ENCODE peak calls at places on chromosomes 7 and 10, in seven cellular contexts. S, A, Q, U, V, I and L are unnamed samples.
A peak's percentile ranks its signal among the peaks of the same experiment; 100 is the strongest.

GRCh38 chr10:93458821-93459257 is 23.3 kb downstream of the MYOF start:
- DNase-seq in Q (peak; percentile 100), S (peak; percentile 100), A (peak; percentile 59), U (peak; percentile 100), V (no peak), I (peak; percentile 99), L (peak; percentile 96)

GRCh38 chr10:87094373-87095240 is at the start of the genes GLUD1 and SHLD2:
- DNase-seq in I (peak; percentile 90), Q (peak; percentile 86), V (peak; percentile 96), U (peak; percentile 68), S (peak; percentile 52), A (peak; percentile 85), L (peak; percentile 94)

GRCh38 chr10:129968937-129969527 is 5.0 kb upstream of the EBF3 start:
- DNase-seq in S (no peak), Q (peak; percentile 52), U (no peak), I (peak; percentile 75), V (peak; percentile 80), A (no peak), L (peak; percentile 74)

GRCh38 chr7:158394936-158395335 is 192.7 kb downstream of the PTPRN2 start:
- DNase-seq in S (no peak), A (no peak), I (no peak), V (no peak), U (no peak), Q (no peak), L (no peak)

GRCh38 chr7:153682628-153683027 is 369.6 kb upstream of the DPP6 start:
- DNase-seq in V (no peak), Q (no peak), I (no peak), S (no peak), U (no peak), A (no peak), L (no peak)

GRCh38 chr10:52566471-52567246 is 205.9 kb downstream of the MBL2 start:
- DNase-seq in Q (peak; percentile 68), A (no peak), I (peak; percentile 81), S (peak; percentile 23), U (peak; percentile 22), V (no peak), L (no peak)

GRCh38 chr10:62584726-62585125 is 210.6 kb downstream of the ZNF365 start:
- DNase-seq in I (no peak), V (no peak), Q (peak; percentile 55), A (no peak), U (no peak), S (no peak), L (no peak)

GRCh38 chr7:37448637-37449331 is at the start of gene ELMO1:
- DNase-seq in I (peak; percentile 44), S (no peak), V (peak; percentile 87), A (peak; percentile 58), U (no peak), Q (peak; percentile 46), L (peak; percentile 83)

GRCh38 chr7:18312482-18312881 is 183.1 kb upstream of the HDAC9 start:
- DNase-seq in I (no peak), S (no peak), Q (no peak), A (no peak), V (no peak), U (no peak), L (no peak)

GRCh38 chr7:44305564-44306507 is 19.6 kb downstream of the CAMK2B start:
- DNase-seq in U (no peak), V (no peak), A (no peak), Q (no peak), S (no peak), I (no peak), L (no peak)

GRCh38 chr10:78424721-78425120 is 391.1 kb downstream of the RPS24 start:
- DNase-seq in V (peak; percentile 18), Q (peak; percentile 12), I (peak; percentile 27), S (no peak), A (no peak), U (no peak), L (no peak)

GRCh38 chr7:130959743-130960207 is 225.8 kb upstream of the KLF14 start:
- DNase-seq in Q (peak; percentile 86), S (no peak), U (no peak), V (no peak), I (peak; percentile 85), A (no peak), L (no peak)

DNA sequence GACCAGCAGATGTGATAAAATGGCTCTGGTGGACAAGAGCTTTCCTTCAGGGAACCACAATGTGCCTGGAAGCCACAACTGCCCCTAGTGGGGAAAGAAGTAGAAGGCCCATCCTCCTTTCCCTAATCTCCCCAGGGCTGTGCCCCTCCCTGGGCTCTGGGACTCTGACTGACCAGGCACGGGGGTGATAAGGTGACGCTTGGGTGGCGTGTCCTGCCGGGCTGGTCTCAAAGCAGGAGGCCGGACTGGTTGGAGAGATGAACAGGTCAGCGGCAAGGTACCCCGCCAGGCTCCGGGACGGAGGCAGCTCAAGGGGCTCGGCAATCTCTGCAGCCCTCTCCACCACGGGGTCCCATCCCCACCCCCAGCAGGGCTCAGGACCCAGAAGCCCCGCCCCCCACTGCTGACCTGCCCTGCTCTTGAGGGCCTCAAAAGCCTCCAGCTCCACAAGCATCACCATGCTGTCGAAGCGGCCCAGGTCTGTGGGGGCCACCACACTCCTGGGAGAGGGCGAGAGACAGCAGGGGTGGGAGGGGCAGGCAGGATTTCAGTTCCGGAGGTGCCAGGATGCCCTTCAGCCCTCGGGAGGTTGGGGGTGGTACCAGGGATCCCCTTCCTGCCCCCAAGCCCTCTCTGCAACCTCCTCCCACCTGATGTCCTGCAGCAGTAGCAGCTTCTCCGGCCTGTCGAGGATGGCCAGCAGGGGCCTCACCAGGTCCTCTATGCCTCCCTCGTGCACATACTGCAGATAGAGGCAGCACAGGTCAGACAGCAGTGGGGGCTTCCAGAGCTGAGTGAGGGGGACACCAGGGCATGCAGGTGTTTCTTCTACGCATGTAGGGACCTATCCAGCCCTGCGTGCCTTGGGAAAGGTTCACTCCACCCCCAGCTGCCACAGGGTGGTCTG is 12.2 kb downstream of the LZTS2 start:
- DNase-seq in A (no peak), S (no peak), I (no peak), Q (no peak), U (no peak), V (no peak), L (no peak)
- TF ChIP-seq CTCF in A (no peak), S (peak; percentile 60), I (peak; percentile 51), Q (peak; percentile 34), U (peak; percentile 75), V (no peak), L (no peak)

GRCh38 chr7:41956712-41957111 is 253.8 kb upstream of the INHBA start:
- DNase-seq in S (no peak), Q (no peak), A (no peak), I (peak; percentile 38), V (no peak), U (no peak), L (no peak)
- H3K4me3 ChIP-seq in S (no peak overlapping the region), Q (no peak overlapping the region), A (no peak overlapping the region), I (peak overlapping the region; percentile 29), V (peak overlapping the region; percentile 15), U (no peak overlapping the region), L (peak overlapping the region; percentile 24)

GRCh38 chr7:134368851-134369533 is 52.3 kb upstream of the SLC35B4 start:
- DNase-seq in A (no peak), U (peak; percentile 76), Q (peak; percentile 92), V (no peak), I (peak; percentile 97), S (peak; percentile 23), L (no peak)
- TF ChIP-seq CTCF in A (no peak), U (no peak), Q (no peak), V (no peak), I (no peak), S (no peak), L (no peak)

GRCh38 chr7:5417106-5418071 is 6.2 kb downstream of the TNRC18 start:
- DNase-seq in Q (no peak), U (peak; percentile 81), S (no peak), A (no peak), V (no peak), I (no peak), L (no peak)
- H3K4me3 ChIP-seq in Q (no peak overlapping the region), U (peak overlapping the region; percentile 18), S (peak overlapping the region; percentile 7), A (no peak overlapping the region), V (peak overlapping the region; percentile 82), I (no peak overlapping the region), L (peak overlapping the region; percentile 96)

DNA sequence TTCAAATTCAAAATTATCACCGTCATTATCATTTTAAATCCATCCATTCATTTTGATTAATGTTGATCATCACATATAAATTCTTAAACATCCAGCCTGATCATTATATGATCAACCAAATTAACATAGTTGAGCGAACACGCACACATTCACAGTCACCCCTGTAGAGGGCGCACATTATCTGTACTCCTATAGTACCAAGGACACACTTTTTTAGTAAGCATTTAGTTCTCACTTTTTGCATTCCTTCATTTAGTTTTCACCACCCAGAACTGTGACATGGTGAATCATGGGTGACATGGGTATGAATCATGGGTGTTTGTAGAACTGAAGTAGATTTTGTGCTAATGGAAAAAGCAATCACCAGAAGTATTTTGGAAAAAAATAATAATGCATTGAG is 26.0 kb upstream of the ZNF735 start:
- DNase-seq in A (no peak), I (peak; percentile 0), U (no peak), V (no peak), Q (peak; percentile 12), S (no peak), L (no peak)
- TF ChIP-seq CTCF in A (peak; percentile 9), I (peak; percentile 6), U (no peak), V (no peak), Q (peak; percentile 25), S (no peak), L (no peak)

GRCh38 chr7:9106747-9107146 is 673.3 kb downstream of the NXPH1 start:
- DNase-seq in U (no peak), I (no peak), Q (no peak), V (no peak), A (no peak), S (no peak), L (no peak)

GRCh38 chr7:9097565-9098060 is 664.2 kb downstream of the NXPH1 start:
- DNase-seq in S (no peak), I (no peak), V (no peak), U (peak; percentile 47), A (no peak), Q (no peak), L (no peak)

GRCh38 chr7:9100289-9100688 is 666.9 kb downstream of the NXPH1 start:
- DNase-seq in U (no peak), I (no peak), A (no peak), V (no peak), S (no peak), Q (no peak), L (no peak)

GRCh38 chr7:9102846-9103245 is 669.4 kb downstream of the NXPH1 start:
- DNase-seq in S (no peak), Q (no peak), U (no peak), V (no peak), A (no peak), I (no peak), L (no peak)
- H3K4me3 ChIP-seq in S (no peak overlapping the region), Q (no peak overlapping the region), U (no peak overlapping the region), V (no peak overlapping the region), A (no peak overlapping the region), I (no peak overlapping the region), L (no peak overlapping the region)

GRCh38 chr7:45983720-45984032 is 62.6 kb upstream of the IGFBP3 start:
- DNase-seq in I (no peak), V (peak; percentile 74), A (no peak), U (no peak), Q (no peak), S (no peak), L (peak; percentile 66)

GRCh38 chr7:45987521-45988290 is 66.6 kb upstream of the IGFBP3 start:
- DNase-seq in V (peak; percentile 49), Q (no peak), S (no peak), I (no peak), U (no peak), A (no peak), L (peak; percentile 70)

GRCh38 chr7:45986355-45987298 is 65.6 kb upstream of the IGFBP3 start:
- DNase-seq in I (no peak), U (no peak), V (peak; percentile 40), A (no peak), Q (no peak), S (no peak), L (no peak)

GRCh38 chr7:45984386-45985295 is 63.6 kb upstream of the IGFBP3 start:
- DNase-seq in I (no peak), S (no peak), U (no peak), V (no peak), Q (no peak), A (no peak), L (no peak)

GRCh38 chr7:45985902-45986301 is 64.8 kb upstream of the IGFBP3 start:
- DNase-seq in U (peak; percentile 48), S (peak; percentile 26), A (no peak), Q (peak; percentile 75), I (peak; percentile 52), V (peak; percentile 38), L (peak; percentile 59)
- TF ChIP-seq CTCF in U (no peak), S (no peak), A (no peak), Q (no peak), I (no peak), V (no peak), L (no peak)